ENCODE peak calls at places on chromosomes 4 and X, in ten cellular contexts. R is NCI-H146; D is ACHN; P is stimulated activated CD4-positive, alpha-beta T cell treated with anti-CD3 and anti-CD28 coated beads, Interleukin-2, amount 100 ng/mL, for 48 hours; N is right lobe of liver; A is psoas muscle; H is SK-N-SH; K is left kidney; B is astrocyte; Z is H7. T is an unnamed sample.
A peak's percentile ranks its signal among the peaks of the same experiment; 100 is the strongest.

GRCh38 chr4:85603437-85604336 is 128.7 kb downstream of the ARHGAP24 start:
- DNase-seq in R (no peak), D (no peak), P (no peak), N (no peak), A (no peak), H (peak; percentile 43), K (peak; percentile 32), B (peak; percentile 7), Z (no peak), T (no peak)

GRCh38 chr4:57443308-57444243 is 333.4 kb upstream of the IGFBP7 start:
- DNase-seq in R (no peak), D (no peak), P (no peak), N (peak; percentile 79), A (no peak), H (no peak), K (peak; percentile 94), B (no peak), Z (no peak), T (peak; percentile 65)

GRCh38 chrX:17705211-17705610 is 32.1 kb upstream of the SCML1 start:
- DNase-seq in R (no peak), D (no peak), P (no peak), N (no peak), A (no peak), H (no peak), K (no peak), B (no peak), Z (no peak), T (no peak)

GRCh38 chr4:17721496-17722360 is 59.7 kb downstream of the FAM184B start:
- DNase-seq in R (no peak), D (no peak), P (no peak), N (no peak), A (no peak), H (no peak), K (no peak), B (peak; percentile 40), Z (no peak), T (no peak)

GRCh38 chrX:23811135-23811781 is 28.3 kb downstream of the SAT1 start:
- DNase-seq in R (no peak), D (no peak), P (no peak), N (no peak), A (no peak), H (no peak), K (no peak), B (no peak), Z (no peak), T (no peak)

GRCh38 chrX:96372313-96373046 is 312.2 kb upstream of the DIAPH2 start:
- DNase-seq in R (peak; percentile 3), D (peak; percentile 31), P (no peak), N (no peak), A (no peak), H (peak; percentile 38), K (peak; percentile 66), B (no peak), Z (peak; percentile 42), T (no peak)

GRCh38 chr4:78703079-78703478 is 73.1 kb upstream of the BMP2K start:
- DNase-seq in R (no peak), D (no peak), P (no peak), N (no peak), A (no peak), H (no peak), K (no peak), B (no peak), Z (no peak), T (no peak)

GRCh38 chrX:72536542-72536941 is 36.1 kb downstream of the HDAC8 start:
- DNase-seq in R (no peak), D (no peak), P (no peak), N (no peak), A (no peak), H (no peak), K (no peak), B (no peak), Z (no peak), T (no peak)

GRCh38 chr4:38681283-38682066 is 17.5 kb downstream of the KLF3 start:
- DNase-seq in R (no peak), D (no peak), P (no peak), N (no peak), A (no peak), H (no peak), K (no peak), B (peak; percentile 83), Z (no peak), T (no peak)

GRCh38 chr4:7189066-7189465 is 3.3 kb upstream of the SORCS2 start:
- DNase-seq in R (no peak), D (no peak), P (no peak), N (no peak), A (peak; percentile 28), H (no peak), K (no peak), B (no peak), Z (peak; percentile 4), T (no peak)

GRCh38 chrX:19593684-19594083 is 78.4 kb upstream of the MAP3K15 start:
- DNase-seq in R (peak; percentile 39), D (peak; percentile 37), P (no peak), N (no peak), A (no peak), H (peak; percentile 59), K (peak; percentile 51), B (peak; percentile 23), Z (no peak), T (no peak)

GRCh38 chr4:94534401-94535312 is 82.9 kb downstream of the PDLIM5 start:
- DNase-seq in R (no peak), D (no peak), P (no peak), N (no peak), A (no peak), H (no peak), K (no peak), B (no peak), Z (no peak), T (no peak)

GRCh38 chr4:81257021-81257420 is 42.0 kb upstream of the PRKG2 start:
- DNase-seq in R (no peak), D (no peak), P (no peak), N (no peak), A (no peak), H (no peak), K (no peak), B (peak; percentile 53), Z (no peak), T (no peak)

GRCh38 chr4:153728660-153729059 is 31.2 kb downstream of the RNF175 start:
- DNase-seq in R (no peak), D (no peak), P (no peak), N (no peak), A (no peak), H (no peak), K (no peak), B (no peak), Z (no peak), T (no peak)

GRCh38 chr4:163393471-163393870 is 49.8 kb downstream of the NPY5R start:
- DNase-seq in R (no peak), D (no peak), P (no peak), N (no peak), A (no peak), H (no peak), K (no peak), B (no peak), Z (no peak), T (no peak)

GRCh38 chr4:100631281-100631968 is 113.6 kb upstream of the EMCN start:
- DNase-seq in R (no peak), D (no peak), P (no peak), N (no peak), A (no peak), H (no peak), K (no peak), B (no peak), Z (no peak), T (no peak)

GRCh38 chr4:40629401-40630334 is at the start of gene RBM47:
- DNase-seq in R (peak; percentile 23), D (peak; percentile 71), P (peak; percentile 23), N (peak; percentile 87), A (peak; percentile 71), H (peak; percentile 80), K (peak; percentile 91), B (peak; percentile 48), Z (peak; percentile 83), T (peak; percentile 73)

GRCh38 chr4:164779811-164780216 is 25.9 kb downstream of the SMIM31 start:
- DNase-seq in R (peak; percentile 15), D (peak; percentile 41), P (peak; percentile 6), N (no peak), A (no peak), H (peak; percentile 42), K (peak; percentile 74), B (peak; percentile 37), Z (peak; percentile 58), T (no peak)

GRCh38 chrX:84909151-84909550 is 94.5 kb upstream of the APOOL start:
- DNase-seq in R (no peak), D (no peak), P (no peak), N (no peak), A (no peak), H (no peak), K (no peak), B (no peak), Z (no peak), T (no peak)

GRCh38 chr4:62923783-62924182 is 1485.5 kb downstream of the TECRL start:
- DNase-seq in R (no peak), D (no peak), P (no peak), N (no peak), A (no peak), H (no peak), K (no peak), B (no peak), Z (no peak), T (no peak)

GRCh38 chr4:54498661-54499111 is 159.1 kb upstream of the KIT start:
- DNase-seq in R (no peak), D (peak; percentile 91), P (no peak), N (no peak), A (no peak), H (no peak), K (no peak), B (peak; percentile 36), Z (no peak), T (no peak)

GRCh38 chr4:83581411-83582288 is 45.7 kb downstream of the GPAT3 start:
- DNase-seq in R (no peak), D (no peak), P (no peak), N (no peak), A (no peak), H (no peak), K (no peak), B (peak; percentile 33), Z (no peak), T (no peak)

GRCh38 chr4:144634978-144635747 is 10.8 kb upstream of the HHIP start:
- DNase-seq in R (no peak), D (no peak), P (no peak), N (no peak), A (no peak), H (no peak), K (no peak), B (no peak), Z (no peak), T (no peak)

GRCh38 chr4:89064848-89065247 is 7.9 kb upstream of the FAM13A start:
- DNase-seq in R (no peak), D (peak; percentile 79), P (no peak), N (no peak), A (no peak), H (no peak), K (no peak), B (peak; percentile 61), Z (no peak), T (no peak)

GRCh38 chr4:134934036-134934806 is 732.6 kb upstream of the PABPC4L start:
- DNase-seq in R (no peak), D (no peak), P (no peak), N (no peak), A (no peak), H (no peak), K (no peak), B (no peak), Z (no peak), T (no peak)

GRCh38 chr4:41050116-41050515 is 164.2 kb downstream of the APBB2 start:
- DNase-seq in R (no peak), D (no peak), P (no peak), N (no peak), A (no peak), H (no peak), K (no peak), B (peak; percentile 18), Z (no peak), T (no peak)

GRCh38 chr4:174255790-174256189 is 27.7 kb downstream of the FBXO8 start:
- DNase-seq in R (no peak), D (no peak), P (no peak), N (no peak), A (no peak), H (no peak), K (no peak), B (peak; percentile 86), Z (no peak), T (no peak)

GRCh38 chr4:129092636-129093172 is 635 bp downstream of the SCLT1 start:
- DNase-seq in R (no peak), D (peak; percentile 27), P (no peak), N (no peak), A (no peak), H (no peak), K (peak; percentile 61), B (peak; percentile 13), Z (no peak), T (no peak)